ENCODE peak calls at places on chromosomes 5 and 9, in eight cellular contexts. One of them, this sample, is unnamed.

GRCh38 chr9:36029765-36030528 is 6.8 kb upstream of the RECK start:
- DNase-seq in HepG2: no peak
- DNase-seq in endothelial cell of umbilical vein: no peak
- DNase-seq in A549: peak
- DNase-seq in HCT116: no peak
- DNase-seq in K562: no peak
- DNase-seq in H1: no peak
- DNase-seq in GM12878: no peak
- DNase-seq in this sample: peak

GRCh38 chr5:151675225-151675955 is 11.3 kb downstream of the SPARC start:
- DNase-seq in HCT116: no peak
- DNase-seq in A549: no peak
- DNase-seq in GM12878: no peak
- DNase-seq in H1: no peak
- DNase-seq in K562: no peak
- DNase-seq in endothelial cell of umbilical vein: peak
- DNase-seq in HepG2: no peak
- DNase-seq in this sample: no peak

GRCh38 chr5:25181249-25181648 is 536.5 kb upstream of the CDH10 start:
- DNase-seq in H1: no peak
- DNase-seq in GM12878: no peak
- DNase-seq in endothelial cell of umbilical vein: no peak
- DNase-seq in K562: no peak
- DNase-seq in A549: no peak
- DNase-seq in HepG2: no peak
- DNase-seq in HCT116: no peak
- DNase-seq in this sample: no peak

GRCh38 chr5:132023258-132024116 is 12.0 kb upstream of the ACSL6 start:
- DNase-seq in HepG2: no peak
- DNase-seq in GM12878: no peak
- DNase-seq in A549: no peak
- DNase-seq in K562: no peak
- DNase-seq in H1: no peak
- DNase-seq in HCT116: no peak
- DNase-seq in endothelial cell of umbilical vein: no peak
- DNase-seq in this sample: no peak

GRCh38 chr5:154214236-154215106 is 23.9 kb downstream of the GALNT10 start:
- DNase-seq in A549: peak
- DNase-seq in H1: no peak
- DNase-seq in HepG2: no peak
- DNase-seq in GM12878: no peak
- DNase-seq in endothelial cell of umbilical vein: no peak
- DNase-seq in HCT116: no peak
- DNase-seq in K562: no peak
- DNase-seq in this sample: peak

GRCh38 chr5:75363726-75364495 is 26.9 kb downstream of the HMGCR start:
- DNase-seq in HepG2: no peak
- DNase-seq in endothelial cell of umbilical vein: no peak
- DNase-seq in GM12878: no peak
- DNase-seq in A549: peak
- DNase-seq in H1: no peak
- DNase-seq in HCT116: no peak
- DNase-seq in K562: no peak
- DNase-seq in this sample: peak

GRCh38 chr5:9782806-9783560 is 152.8 kb upstream of the TAS2R1 start:
- DNase-seq in HepG2: no peak
- DNase-seq in H1: no peak
- DNase-seq in GM12878: no peak
- DNase-seq in HCT116: no peak
- DNase-seq in K562: no peak
- DNase-seq in A549: no peak
- DNase-seq in endothelial cell of umbilical vein: no peak
- DNase-seq in this sample: no peak

GRCh38 chr5:142817961-142818431 is 47.8 kb downstream of the ARHGAP26 start:
- DNase-seq in A549: no peak
- DNase-seq in endothelial cell of umbilical vein: no peak
- DNase-seq in HepG2: no peak
- DNase-seq in GM12878: no peak
- DNase-seq in HCT116: no peak
- DNase-seq in K562: no peak
- DNase-seq in H1: no peak
- DNase-seq in this sample: no peak

GRCh38 chr5:108735790-108736189 is 11.9 kb upstream of the FER start:
- DNase-seq in GM12878: no peak
- DNase-seq in A549: no peak
- DNase-seq in HepG2: no peak
- DNase-seq in endothelial cell of umbilical vein: peak
- DNase-seq in K562: no peak
- DNase-seq in HCT116: no peak
- DNase-seq in H1: no peak
- DNase-seq in this sample: no peak

GRCh38 chr5:108801776-108802175 is 54.1 kb downstream of the FER start:
- DNase-seq in K562: no peak
- DNase-seq in HCT116: peak
- DNase-seq in H1: no peak
- DNase-seq in GM12878: no peak
- DNase-seq in endothelial cell of umbilical vein: peak
- DNase-seq in A549: peak
- DNase-seq in HepG2: peak
- DNase-seq in this sample: peak

GRCh38 chr5:172872997-172873491 is 39.0 kb downstream of the ERGIC1 start:
- DNase-seq in K562: no peak
- DNase-seq in HepG2: no peak
- DNase-seq in GM12878: no peak
- DNase-seq in A549: no peak
- DNase-seq in HCT116: no peak
- DNase-seq in endothelial cell of umbilical vein: peak
- DNase-seq in H1: no peak
- DNase-seq in this sample: no peak

GRCh38 chr5:82562696-82563240 is 284.6 kb upstream of the RPS23 start:
- DNase-seq in GM12878: no peak
- DNase-seq in endothelial cell of umbilical vein: no peak
- DNase-seq in HCT116: no peak
- DNase-seq in H1: no peak
- DNase-seq in HepG2: no peak
- DNase-seq in A549: no peak
- DNase-seq in K562: no peak
- DNase-seq in this sample: no peak

GRCh38 chr9:2116073-2116472 is 100.9 kb downstream of the SMARCA2 start:
- DNase-seq in K562: peak
- DNase-seq in endothelial cell of umbilical vein: peak
- DNase-seq in GM12878: no peak
- DNase-seq in HCT116: peak
- DNase-seq in HepG2: peak
- DNase-seq in H1: peak
- DNase-seq in A549: peak
- DNase-seq in this sample: peak

GRCh38 chr5:38367410-38367809 is 109.1 kb downstream of the EGFLAM start:
- DNase-seq in GM12878: no peak
- DNase-seq in HepG2: no peak
- DNase-seq in H1: no peak
- DNase-seq in A549: no peak
- DNase-seq in HCT116: no peak
- DNase-seq in K562: no peak
- DNase-seq in endothelial cell of umbilical vein: no peak
- DNase-seq in this sample: no peak

GRCh38 chr9:110340306-110340705 is 2.6 kb upstream of the TXNDC8 start:
- DNase-seq in HCT116: peak
- DNase-seq in endothelial cell of umbilical vein: no peak
- DNase-seq in H1: no peak
- DNase-seq in HepG2: peak
- DNase-seq in K562: no peak
- DNase-seq in A549: peak
- DNase-seq in GM12878: no peak
- DNase-seq in this sample: peak

GRCh38 chr9:120755827-120756434 is 37.3 kb downstream of the FBXW2 start:
- DNase-seq in K562: peak
- DNase-seq in A549: peak
- DNase-seq in HCT116: peak
- DNase-seq in H1: peak
- DNase-seq in HepG2: peak
- DNase-seq in endothelial cell of umbilical vein: peak
- DNase-seq in GM12878: peak
- DNase-seq in this sample: peak

GRCh38 chr9:76733096-76733495 is 31.1 kb upstream of the PCA3 start:
- DNase-seq in A549: no peak
- DNase-seq in K562: no peak
- DNase-seq in HepG2: no peak
- DNase-seq in H1: no peak
- DNase-seq in endothelial cell of umbilical vein: no peak
- DNase-seq in HCT116: no peak
- DNase-seq in GM12878: no peak
- DNase-seq in this sample: no peak

GRCh38 chr9:124342946-124343485 is 72.2 kb downstream of the PSMB7 start:
- DNase-seq in A549: peak
- DNase-seq in HCT116: no peak
- DNase-seq in HepG2: no peak
- DNase-seq in H1: no peak
- DNase-seq in GM12878: no peak
- DNase-seq in endothelial cell of umbilical vein: no peak
- DNase-seq in K562: no peak
- DNase-seq in this sample: peak

GRCh38 chr5:7078901-7079300 is 317.0 kb upstream of the ADCY2 start:
- DNase-seq in A549: peak
- DNase-seq in K562: no peak
- DNase-seq in GM12878: no peak
- DNase-seq in H1: peak
- DNase-seq in HCT116: no peak
- DNase-seq in HepG2: no peak
- DNase-seq in endothelial cell of umbilical vein: peak
- DNase-seq in this sample: peak

GRCh38 chr5:5414999-5415398 is 7.5 kb upstream of the ICE1 start:
- DNase-seq in GM12878: no peak
- DNase-seq in endothelial cell of umbilical vein: no peak
- DNase-seq in K562: no peak
- DNase-seq in HCT116: no peak
- DNase-seq in A549: no peak
- DNase-seq in H1: no peak
- DNase-seq in HepG2: peak
- DNase-seq in this sample: no peak

GRCh38 chr5:154523704-154524103 is 45.7 kb upstream of the HAND1 start:
- DNase-seq in GM12878: no peak
- DNase-seq in A549: no peak
- DNase-seq in endothelial cell of umbilical vein: no peak
- DNase-seq in K562: no peak
- DNase-seq in HepG2: no peak
- DNase-seq in HCT116: no peak
- DNase-seq in H1: no peak
- DNase-seq in this sample: no peak

GRCh38 chr5:177516601-177517568 is at the start of gene DDX41:
- DNase-seq in GM12878: peak
- DNase-seq in H1: peak
- DNase-seq in HepG2: peak
- DNase-seq in A549: peak
- DNase-seq in K562: peak
- DNase-seq in endothelial cell of umbilical vein: peak
- DNase-seq in HCT116: peak
- DNase-seq in this sample: peak
- TF ChIP-seq POLR2A in GM12878: no peak
- TF ChIP-seq POLR2A in H1: no peak
- TF ChIP-seq POLR2A in HepG2: no peak
- TF ChIP-seq POLR2A in A549: peak
- TF ChIP-seq POLR2A in K562: peak
- TF ChIP-seq POLR2A in endothelial cell of umbilical vein: no peak
- TF ChIP-seq POLR2A in HCT116: peak
- TF ChIP-seq POLR2A in this sample: peak

DNA sequence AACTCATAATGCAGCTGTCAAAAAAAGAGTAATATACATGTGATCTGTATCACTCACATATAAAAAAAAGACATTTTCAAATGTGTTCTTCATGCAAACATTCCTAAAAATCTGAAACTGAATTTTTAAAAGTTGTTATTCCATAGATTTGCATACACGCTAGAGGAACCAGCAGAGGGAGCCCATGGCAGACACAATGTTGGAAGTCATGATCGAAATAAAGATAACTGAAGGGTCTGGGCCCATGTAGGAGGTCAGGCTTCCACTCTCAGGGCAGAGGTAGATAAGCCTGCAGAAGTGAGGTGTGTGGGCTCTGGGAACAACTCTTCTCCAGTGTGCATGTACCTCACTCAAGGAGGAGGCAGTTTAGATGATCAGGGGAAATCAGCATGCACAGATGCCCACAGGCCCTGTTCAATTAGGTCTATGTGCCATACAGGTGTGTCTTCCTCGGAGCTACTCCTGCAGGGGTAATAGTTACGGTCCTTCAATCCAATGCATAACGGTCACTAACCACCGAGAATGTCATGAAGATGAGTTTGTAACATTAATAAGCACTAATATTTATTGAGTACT is 208.6 kb downstream of the EPB41L4A start:
- DNase-seq in K562: peak
- DNase-seq in H1: no peak
- DNase-seq in GM12878: no peak
- DNase-seq in A549: peak
- DNase-seq in HepG2: peak
- DNase-seq in HCT116: peak
- DNase-seq in endothelial cell of umbilical vein: peak
- DNase-seq in this sample: peak
- TF ChIP-seq MAX in K562: no peak
- TF ChIP-seq MAX in H1: no peak
- TF ChIP-seq MAX in GM12878: no peak
- TF ChIP-seq MAX in A549: no peak
- TF ChIP-seq MAX in HepG2: no peak
- TF ChIP-seq MAX in HCT116: no peak
- TF ChIP-seq MAX in endothelial cell of umbilical vein: no peak
- TF ChIP-seq MAX in this sample: no peak

DNA sequence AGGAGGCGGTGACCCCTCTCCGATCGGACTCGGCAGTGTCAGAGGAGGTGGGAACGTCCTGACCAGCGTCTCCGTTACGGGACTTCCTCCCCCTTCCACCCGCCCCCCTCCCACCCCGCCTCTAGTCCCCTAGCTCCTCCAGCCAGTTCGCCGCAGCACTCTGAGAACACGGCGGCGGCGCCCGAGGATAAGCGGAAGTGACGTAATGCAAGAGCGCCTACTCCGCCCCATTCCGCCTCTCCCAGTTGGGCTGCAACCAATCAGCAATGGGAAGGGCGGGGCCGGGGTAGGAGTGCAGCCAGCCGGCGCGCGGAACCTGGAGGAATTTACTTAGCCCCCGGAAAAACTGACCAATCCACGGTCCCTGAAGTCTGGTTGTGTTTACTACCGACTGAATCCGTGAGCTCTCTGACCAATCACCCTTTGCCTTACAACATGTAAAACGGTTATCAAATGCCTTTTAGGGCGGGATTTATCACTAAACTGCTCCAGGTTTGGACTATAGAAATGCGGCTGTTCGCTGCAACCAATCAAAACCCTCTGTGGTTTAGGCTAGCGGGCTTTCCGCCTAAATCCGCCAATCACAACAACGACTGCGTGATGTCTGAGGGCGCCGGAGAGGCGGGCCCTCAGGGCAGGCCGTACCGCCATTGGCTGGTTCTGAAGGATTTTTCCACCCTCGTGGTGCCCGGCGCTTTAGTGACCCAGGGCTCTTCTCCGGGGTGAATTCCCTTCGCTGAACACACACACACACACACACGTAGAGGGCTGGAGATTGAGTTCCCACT is at the start of gene ZBTB5:
- DNase-seq in H1: peak
- DNase-seq in HCT116: peak
- DNase-seq in HepG2: peak
- DNase-seq in A549: peak
- DNase-seq in K562: peak
- DNase-seq in GM12878: peak
- DNase-seq in endothelial cell of umbilical vein: peak
- DNase-seq in this sample: peak
- TF ChIP-seq POLR2A in H1: peak
- TF ChIP-seq POLR2A in HCT116: no peak
- TF ChIP-seq POLR2A in HepG2: peak
- TF ChIP-seq POLR2A in A549: peak
- TF ChIP-seq POLR2A in K562: peak
- TF ChIP-seq POLR2A in GM12878: no peak
- TF ChIP-seq POLR2A in endothelial cell of umbilical vein: no peak
- TF ChIP-seq POLR2A in this sample: peak

GRCh38 chr9:20125721-20126120 is 336.9 kb upstream of the SLC24A2 start:
- DNase-seq in K562: no peak
- DNase-seq in A549: no peak
- DNase-seq in HCT116: no peak
- DNase-seq in GM12878: no peak
- DNase-seq in HepG2: no peak
- DNase-seq in H1: no peak
- DNase-seq in endothelial cell of umbilical vein: no peak
- DNase-seq in this sample: no peak
- TF ChIP-seq MAX in K562: no peak
- TF ChIP-seq MAX in A549: no peak
- TF ChIP-seq MAX in HCT116: no peak
- TF ChIP-seq MAX in GM12878: no peak
- TF ChIP-seq MAX in HepG2: no peak
- TF ChIP-seq MAX in H1: no peak
- TF ChIP-seq MAX in endothelial cell of umbilical vein: no peak
- TF ChIP-seq MAX in this sample: no peak